ENCODE peak calls at places on chromosomes 6 and 20, in seven cellular contexts. One of them, this sample, is unnamed.

GRCh38 chr20:51500936-51501335 is 41.6 kb downstream of the NFATC2 start:
- DNase-seq in CD8-positive, alpha-beta T cell: no peak
- DNase-seq in GM10248: no peak
- DNase-seq in coronary artery: no peak
- DNase-seq in endothelial cell: no peak
- DNase-seq in choroid plexus epithelial cell: no peak
- DNase-seq in AG04450: no peak
- DNase-seq in this sample: no peak

GRCh38 chr6:38248500-38249234 is 391.1 kb downstream of the BTBD9 start:
- DNase-seq in CD8-positive, alpha-beta T cell: no peak
- DNase-seq in GM10248: no peak
- DNase-seq in coronary artery: no peak
- DNase-seq in endothelial cell: no peak
- DNase-seq in choroid plexus epithelial cell: no peak
- DNase-seq in AG04450: no peak
- DNase-seq in this sample: no peak

GRCh38 chr20:19786311-19786710 is 28.3 kb downstream of the RIN2 start:
- DNase-seq in CD8-positive, alpha-beta T cell: no peak
- DNase-seq in GM10248: no peak
- DNase-seq in coronary artery: no peak
- DNase-seq in endothelial cell: no peak
- DNase-seq in choroid plexus epithelial cell: peak; percentile 93
- DNase-seq in AG04450: peak; percentile 88
- DNase-seq in this sample: no peak

GRCh38 chr20:20463933-20464374 is 96.0 kb downstream of the INSM1 start:
- DNase-seq in CD8-positive, alpha-beta T cell: no peak
- DNase-seq in GM10248: no peak
- DNase-seq in coronary artery: no peak
- DNase-seq in endothelial cell: no peak
- DNase-seq in choroid plexus epithelial cell: peak; percentile 47
- DNase-seq in AG04450: no peak
- DNase-seq in this sample: no peak

GRCh38 chr6:87914637-87915395 is 132.8 kb upstream of the SPACA1 start:
- DNase-seq in CD8-positive, alpha-beta T cell: no peak
- DNase-seq in GM10248: no peak
- DNase-seq in coronary artery: no peak
- DNase-seq in endothelial cell: no peak
- DNase-seq in choroid plexus epithelial cell: peak; percentile 58
- DNase-seq in AG04450: no peak
- DNase-seq in this sample: no peak

GRCh38 chr6:66735106-66735890 is 1028.3 kb upstream of the EYS start:
- DNase-seq in CD8-positive, alpha-beta T cell: no peak
- DNase-seq in GM10248: no peak
- DNase-seq in coronary artery: no peak
- DNase-seq in endothelial cell: no peak
- DNase-seq in choroid plexus epithelial cell: peak; percentile 93
- DNase-seq in AG04450: no peak
- DNase-seq in this sample: no peak

GRCh38 chr6:37984578-37984977 is 165.1 kb downstream of the ZFAND3 start:
- DNase-seq in CD8-positive, alpha-beta T cell: no peak
- DNase-seq in GM10248: no peak
- DNase-seq in coronary artery: no peak
- DNase-seq in endothelial cell: no peak
- DNase-seq in choroid plexus epithelial cell: no peak
- DNase-seq in AG04450: no peak
- DNase-seq in this sample: no peak

GRCh38 chr6:43949451-43950110 is 177.7 kb downstream of the MRPL14 start:
- DNase-seq in CD8-positive, alpha-beta T cell: no peak
- DNase-seq in GM10248: no peak
- DNase-seq in coronary artery: no peak
- DNase-seq in endothelial cell: no peak
- DNase-seq in choroid plexus epithelial cell: no peak
- DNase-seq in AG04450: no peak
- DNase-seq in this sample: no peak

GRCh38 chr6:27251672-27252251 is 4.3 kb downstream of the PRSS16 start:
- DNase-seq in CD8-positive, alpha-beta T cell: peak; percentile 74
- DNase-seq in GM10248: peak; percentile 92
- DNase-seq in coronary artery: no peak
- DNase-seq in endothelial cell: peak; percentile 90
- DNase-seq in choroid plexus epithelial cell: peak; percentile 79
- DNase-seq in AG04450: no peak
- DNase-seq in this sample: no peak

GRCh38 chr6:134519456-134519855 is 201.5 kb upstream of the SGK1 start:
- DNase-seq in CD8-positive, alpha-beta T cell: peak; percentile 58
- DNase-seq in GM10248: peak; percentile 18
- DNase-seq in coronary artery: no peak
- DNase-seq in endothelial cell: no peak
- DNase-seq in choroid plexus epithelial cell: peak; percentile 63
- DNase-seq in AG04450: no peak
- DNase-seq in this sample: no peak

GRCh38 chr6:125700591-125701353 is 48.7 kb upstream of the HEY2 start:
- DNase-seq in CD8-positive, alpha-beta T cell: no peak
- DNase-seq in GM10248: no peak
- DNase-seq in coronary artery: no peak
- DNase-seq in endothelial cell: no peak
- DNase-seq in choroid plexus epithelial cell: no peak
- DNase-seq in AG04450: no peak
- DNase-seq in this sample: no peak

GRCh38 chr6:110885526-110885925 is 10.9 kb downstream of the AMD1 start:
- DNase-seq in CD8-positive, alpha-beta T cell: no peak
- DNase-seq in GM10248: no peak
- DNase-seq in coronary artery: no peak
- DNase-seq in endothelial cell: no peak
- DNase-seq in choroid plexus epithelial cell: no peak
- DNase-seq in AG04450: no peak
- DNase-seq in this sample: no peak

GRCh38 chr20:58573257-58573656 is 58.1 kb upstream of the APCDD1L start:
- DNase-seq in CD8-positive, alpha-beta T cell: no peak
- DNase-seq in GM10248: no peak
- DNase-seq in coronary artery: no peak
- DNase-seq in endothelial cell: no peak
- DNase-seq in choroid plexus epithelial cell: no peak
- DNase-seq in AG04450: no peak
- DNase-seq in this sample: no peak

GRCh38 chr6:144104898-144105487 is 9.6 kb upstream of the SF3B5 start:
- DNase-seq in CD8-positive, alpha-beta T cell: no peak
- DNase-seq in GM10248: peak; percentile 70
- DNase-seq in coronary artery: no peak
- DNase-seq in endothelial cell: peak; percentile 49
- DNase-seq in choroid plexus epithelial cell: peak; percentile 90
- DNase-seq in AG04450: peak; percentile 29
- DNase-seq in this sample: no peak

GRCh38 chr6:14930366-14930989 is 315.4 kb upstream of the JARID2 start:
- DNase-seq in CD8-positive, alpha-beta T cell: no peak
- DNase-seq in GM10248: no peak
- DNase-seq in coronary artery: no peak
- DNase-seq in endothelial cell: no peak
- DNase-seq in choroid plexus epithelial cell: no peak
- DNase-seq in AG04450: no peak
- DNase-seq in this sample: no peak

GRCh38 chr6:111711476-111711875 is 105.8 kb upstream of the TRAF3IP2 start:
- DNase-seq in CD8-positive, alpha-beta T cell: no peak
- DNase-seq in GM10248: no peak
- DNase-seq in coronary artery: no peak
- DNase-seq in endothelial cell: peak; percentile 11
- DNase-seq in choroid plexus epithelial cell: no peak
- DNase-seq in AG04450: no peak
- DNase-seq in this sample: no peak

GRCh38 chr6:45613678-45614077 is 235.9 kb upstream of the SUPT3H start:
- DNase-seq in CD8-positive, alpha-beta T cell: no peak
- DNase-seq in GM10248: no peak
- DNase-seq in coronary artery: no peak
- DNase-seq in endothelial cell: no peak
- DNase-seq in choroid plexus epithelial cell: peak; percentile 95
- DNase-seq in AG04450: no peak
- DNase-seq in this sample: no peak

GRCh38 chr6:139364302-139364981 is 10.0 kb downstream of the CITED2 start:
- DNase-seq in CD8-positive, alpha-beta T cell: no peak
- DNase-seq in GM10248: peak; percentile 53
- DNase-seq in coronary artery: no peak
- DNase-seq in endothelial cell: no peak
- DNase-seq in choroid plexus epithelial cell: peak; percentile 71
- DNase-seq in AG04450: no peak
- DNase-seq in this sample: no peak

GRCh38 chr6:35341557-35341956 is 801 bp upstream of the PPARD start:
- DNase-seq in CD8-positive, alpha-beta T cell: no peak
- DNase-seq in GM10248: no peak
- DNase-seq in coronary artery: no peak
- DNase-seq in endothelial cell: no peak
- DNase-seq in choroid plexus epithelial cell: no peak
- DNase-seq in AG04450: no peak
- DNase-seq in this sample: no peak

DNA sequence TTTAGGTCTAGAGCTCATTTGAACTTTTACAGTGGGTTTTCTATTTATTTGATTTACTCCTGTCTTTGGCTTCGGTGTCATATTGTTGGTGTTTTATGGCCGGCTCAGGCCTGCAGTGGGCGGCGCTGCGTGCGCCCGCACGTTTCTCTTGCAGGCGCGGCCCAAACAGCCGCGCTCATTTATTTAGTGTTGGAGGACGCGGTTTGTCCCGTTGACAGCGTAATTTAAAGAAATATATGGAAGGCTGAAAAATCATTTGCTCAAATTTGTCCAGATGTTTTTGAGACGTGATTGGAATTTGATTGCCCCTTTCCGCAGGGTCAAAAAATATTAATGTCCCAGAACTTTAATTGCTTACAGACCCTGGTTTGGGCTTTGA is 22.1 kb downstream of the TFAP2B start:
- DNase-seq in CD8-positive, alpha-beta T cell: no peak
- DNase-seq in GM10248: no peak
- DNase-seq in coronary artery: no peak
- DNase-seq in endothelial cell: no peak
- DNase-seq in choroid plexus epithelial cell: no peak
- DNase-seq in AG04450: no peak
- DNase-seq in this sample: no peak
- TF ChIP-seq CTCF in CD8-positive, alpha-beta T cell: no peak
- TF ChIP-seq CTCF in GM10248: no peak
- TF ChIP-seq CTCF in coronary artery: no peak
- TF ChIP-seq CTCF in endothelial cell: no peak
- TF ChIP-seq CTCF in choroid plexus epithelial cell: no peak
- TF ChIP-seq CTCF in AG04450: no peak
- TF ChIP-seq CTCF in this sample: no peak

GRCh38 chr6:146693342-146693741 is 94.6 kb downstream of the ADGB start:
- DNase-seq in CD8-positive, alpha-beta T cell: no peak
- DNase-seq in GM10248: no peak
- DNase-seq in coronary artery: no peak
- DNase-seq in endothelial cell: no peak
- DNase-seq in choroid plexus epithelial cell: no peak
- DNase-seq in AG04450: no peak
- DNase-seq in this sample: no peak
- TF ChIP-seq CTCF in CD8-positive, alpha-beta T cell: no peak
- TF ChIP-seq CTCF in GM10248: no peak
- TF ChIP-seq CTCF in coronary artery: no peak
- TF ChIP-seq CTCF in endothelial cell: no peak
- TF ChIP-seq CTCF in choroid plexus epithelial cell: no peak
- TF ChIP-seq CTCF in AG04450: no peak
- TF ChIP-seq CTCF in this sample: no peak

DNA sequence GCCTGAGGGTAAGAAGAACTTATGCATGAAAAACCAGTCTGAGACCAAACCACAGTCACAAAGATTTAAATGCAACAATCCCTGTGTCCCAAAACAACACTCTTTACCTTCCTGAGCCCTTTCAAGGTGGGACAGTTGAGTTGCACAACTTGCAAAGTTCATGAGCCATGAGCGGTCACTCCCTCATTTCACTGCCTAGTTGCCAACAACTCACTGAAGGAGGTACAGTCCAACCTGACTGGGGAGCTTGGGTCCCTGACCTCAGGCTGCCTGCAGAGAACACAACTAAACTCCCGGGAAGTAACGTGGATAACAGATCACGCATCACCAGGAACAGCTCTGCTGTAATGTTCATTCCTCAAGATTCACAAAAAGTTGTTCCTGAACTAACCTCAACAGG is 69.4 kb downstream of the MBOAT1 start:
- DNase-seq in CD8-positive, alpha-beta T cell: no peak
- DNase-seq in GM10248: no peak
- DNase-seq in coronary artery: no peak
- DNase-seq in endothelial cell: no peak
- DNase-seq in choroid plexus epithelial cell: no peak
- DNase-seq in AG04450: no peak
- DNase-seq in this sample: no peak
- TF ChIP-seq CTCF in CD8-positive, alpha-beta T cell: no peak
- TF ChIP-seq CTCF in GM10248: no peak
- TF ChIP-seq CTCF in coronary artery: no peak
- TF ChIP-seq CTCF in endothelial cell: no peak
- TF ChIP-seq CTCF in choroid plexus epithelial cell: no peak
- TF ChIP-seq CTCF in AG04450: no peak
- TF ChIP-seq CTCF in this sample: no peak

DNA sequence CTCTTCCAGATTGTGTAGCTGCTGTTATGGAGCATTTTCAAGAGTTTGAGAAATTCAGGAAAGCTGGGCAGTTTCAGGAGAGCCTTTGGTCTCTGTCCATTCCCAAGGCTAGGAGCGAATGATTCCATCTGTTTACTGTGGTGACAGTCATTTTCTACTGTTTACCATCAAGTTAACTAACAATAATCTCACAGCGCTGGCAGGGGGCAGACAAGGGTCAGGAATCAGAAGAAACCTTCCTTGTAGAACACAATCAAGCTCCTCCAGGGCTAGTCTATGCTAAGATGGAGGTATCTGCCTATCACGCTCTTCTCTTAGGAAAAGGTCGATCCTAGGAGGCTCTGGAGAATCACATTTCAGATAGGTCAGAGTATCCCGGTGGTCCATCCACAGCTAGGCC is 293.9 kb downstream of the KIF16B start:
- DNase-seq in CD8-positive, alpha-beta T cell: no peak
- DNase-seq in GM10248: no peak
- DNase-seq in coronary artery: no peak
- DNase-seq in endothelial cell: peak; percentile 17
- DNase-seq in choroid plexus epithelial cell: no peak
- DNase-seq in AG04450: no peak
- DNase-seq in this sample: no peak
- TF ChIP-seq CTCF in CD8-positive, alpha-beta T cell: no peak
- TF ChIP-seq CTCF in GM10248: no peak
- TF ChIP-seq CTCF in coronary artery: no peak
- TF ChIP-seq CTCF in endothelial cell: no peak
- TF ChIP-seq CTCF in choroid plexus epithelial cell: no peak
- TF ChIP-seq CTCF in AG04450: no peak
- TF ChIP-seq CTCF in this sample: no peak

GRCh38 chr20:46715292-46715756 is 5.9 kb downstream of the SLC2A10 start:
- DNase-seq in CD8-positive, alpha-beta T cell: no peak
- DNase-seq in GM10248: no peak
- DNase-seq in coronary artery: no peak
- DNase-seq in endothelial cell: peak; percentile 30
- DNase-seq in choroid plexus epithelial cell: peak; percentile 45
- DNase-seq in AG04450: peak; percentile 49
- DNase-seq in this sample: peak; percentile 23
- TF ChIP-seq CTCF in CD8-positive, alpha-beta T cell: no peak
- TF ChIP-seq CTCF in GM10248: no peak
- TF ChIP-seq CTCF in coronary artery: no peak
- TF ChIP-seq CTCF in endothelial cell: peak; percentile 17
- TF ChIP-seq CTCF in choroid plexus epithelial cell: peak; percentile 24
- TF ChIP-seq CTCF in AG04450: peak; percentile 27
- TF ChIP-seq CTCF in this sample: no peak

DNA sequence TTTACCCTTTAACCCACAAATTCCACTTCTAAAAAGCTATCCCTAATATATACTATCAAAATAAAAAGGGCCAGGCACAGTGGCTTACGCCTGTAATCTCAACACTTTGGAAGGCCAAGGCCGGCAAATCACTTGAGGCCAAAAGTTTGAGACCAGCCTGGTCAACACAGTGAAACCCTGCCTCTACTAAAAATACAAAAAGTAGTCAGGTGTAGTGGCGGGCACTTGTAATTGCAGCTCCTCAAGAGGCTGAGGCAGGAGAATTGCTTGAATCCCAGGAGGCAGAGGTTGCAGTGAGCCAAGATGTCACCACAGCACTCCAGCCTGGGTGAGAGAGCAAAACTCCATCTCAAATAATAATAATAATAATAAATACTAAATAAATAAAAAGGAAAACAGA is 82.5 kb downstream of the TRIM27 start:
- DNase-seq in CD8-positive, alpha-beta T cell: no peak
- DNase-seq in GM10248: no peak
- DNase-seq in coronary artery: no peak
- DNase-seq in endothelial cell: no peak
- DNase-seq in choroid plexus epithelial cell: no peak
- DNase-seq in AG04450: no peak
- DNase-seq in this sample: no peak
- TF ChIP-seq CTCF in CD8-positive, alpha-beta T cell: no peak
- TF ChIP-seq CTCF in GM10248: no peak
- TF ChIP-seq CTCF in coronary artery: no peak
- TF ChIP-seq CTCF in endothelial cell: peak; percentile 49
- TF ChIP-seq CTCF in choroid plexus epithelial cell: no peak
- TF ChIP-seq CTCF in AG04450: no peak
- TF ChIP-seq CTCF in this sample: no peak

This sample was measured in omental fat pad.